ENCODE peak calls at places on chromosomes 7 and 10, in five cellular contexts. One of them, this sample, is unnamed.

GRCh38 chr7:136869006-136869961 is 832 bp downstream of the CHRM2 start:
- DNase-seq in Calu3: no peak
- DNase-seq in fibroblast of mammary gland: no peak
- DNase-seq in foreskin fibroblast: peak
- DNase-seq in CD8-positive, alpha-beta T cell: no peak
- DNase-seq in this sample: no peak

GRCh38 chr10:28248092-28248491 is 54.8 kb downstream of the MPP7 start:
- DNase-seq in Calu3: no peak
- DNase-seq in fibroblast of mammary gland: peak
- DNase-seq in foreskin fibroblast: peak
- DNase-seq in CD8-positive, alpha-beta T cell: no peak
- DNase-seq in this sample: peak

GRCh38 chr10:114176511-114176910 is 2.5 kb upstream of the CCDC186 start:
- DNase-seq in Calu3: no peak
- DNase-seq in fibroblast of mammary gland: no peak
- DNase-seq in foreskin fibroblast: no peak
- DNase-seq in CD8-positive, alpha-beta T cell: no peak
- DNase-seq in this sample: no peak

GRCh38 chr10:2953495-2953894 is 113.9 kb upstream of the PFKP start:
- DNase-seq in Calu3: no peak
- DNase-seq in fibroblast of mammary gland: peak
- DNase-seq in foreskin fibroblast: no peak
- DNase-seq in CD8-positive, alpha-beta T cell: no peak
- DNase-seq in this sample: peak

GRCh38 chr10:82206831-82207230 is 331.8 kb downstream of the NRG3 start:
- DNase-seq in Calu3: no peak
- DNase-seq in fibroblast of mammary gland: peak
- DNase-seq in foreskin fibroblast: peak
- DNase-seq in CD8-positive, alpha-beta T cell: no peak
- DNase-seq in this sample: no peak

GRCh38 chr7:102208826-102209225 is 77.8 kb upstream of the SH2B2 start:
- DNase-seq in Calu3: no peak
- DNase-seq in fibroblast of mammary gland: no peak
- DNase-seq in foreskin fibroblast: no peak
- DNase-seq in CD8-positive, alpha-beta T cell: no peak
- DNase-seq in this sample: no peak

GRCh38 chr7:154698726-154699291 is 304.1 kb downstream of the PAXIP1 start:
- DNase-seq in Calu3: no peak
- DNase-seq in fibroblast of mammary gland: no peak
- DNase-seq in foreskin fibroblast: no peak
- DNase-seq in CD8-positive, alpha-beta T cell: no peak
- DNase-seq in this sample: no peak

GRCh38 chr7:132836746-132837145 is 245.1 kb downstream of the CHCHD3 start:
- DNase-seq in Calu3: no peak
- DNase-seq in fibroblast of mammary gland: peak
- DNase-seq in foreskin fibroblast: peak
- DNase-seq in CD8-positive, alpha-beta T cell: no peak
- DNase-seq in this sample: peak

GRCh38 chr10:98444314-98445006 is 2.3 kb downstream of the HPS1 start:
- DNase-seq in Calu3: no peak
- DNase-seq in fibroblast of mammary gland: no peak
- DNase-seq in foreskin fibroblast: no peak
- DNase-seq in CD8-positive, alpha-beta T cell: no peak
- DNase-seq in this sample: no peak

GRCh38 chr10:132503581-132504421 is 33.8 kb upstream of the INPP5A start:
- DNase-seq in Calu3: no peak
- DNase-seq in fibroblast of mammary gland: no peak
- DNase-seq in foreskin fibroblast: no peak
- DNase-seq in CD8-positive, alpha-beta T cell: no peak
- DNase-seq in this sample: no peak

GRCh38 chr10:49220679-49221078 is 32.5 kb upstream of the TMEM273 start:
- DNase-seq in Calu3: no peak
- DNase-seq in fibroblast of mammary gland: no peak
- DNase-seq in foreskin fibroblast: no peak
- DNase-seq in CD8-positive, alpha-beta T cell: no peak
- DNase-seq in this sample: no peak

GRCh38 chr10:35641430-35642015 is 573 bp downstream of the FZD8 start:
- DNase-seq in Calu3: no peak
- DNase-seq in fibroblast of mammary gland: peak
- DNase-seq in foreskin fibroblast: peak
- DNase-seq in CD8-positive, alpha-beta T cell: no peak
- DNase-seq in this sample: peak

GRCh38 chr10:35451103-35452016 is 115.1 kb downstream of the CCNY start:
- DNase-seq in Calu3: no peak
- DNase-seq in fibroblast of mammary gland: peak
- DNase-seq in foreskin fibroblast: peak
- DNase-seq in CD8-positive, alpha-beta T cell: no peak
- DNase-seq in this sample: no peak

GRCh38 chr7:135812151-135812550 is 63.5 kb upstream of the FAM180A start:
- DNase-seq in Calu3: no peak
- DNase-seq in fibroblast of mammary gland: no peak
- DNase-seq in foreskin fibroblast: no peak
- DNase-seq in CD8-positive, alpha-beta T cell: no peak
- DNase-seq in this sample: no peak

GRCh38 chr7:142583424-142583823 is 165.8 kb upstream of the PRSS1 start:
- DNase-seq in Calu3: peak
- DNase-seq in fibroblast of mammary gland: peak
- DNase-seq in foreskin fibroblast: peak
- DNase-seq in CD8-positive, alpha-beta T cell: no peak
- DNase-seq in this sample: peak

GRCh38 chr7:80508440-80508839 is 3.4 kb downstream of the GNAT3 start:
- DNase-seq in Calu3: no peak
- DNase-seq in fibroblast of mammary gland: peak
- DNase-seq in foreskin fibroblast: peak
- DNase-seq in CD8-positive, alpha-beta T cell: no peak
- DNase-seq in this sample: no peak

GRCh38 chr10:101588879-101589278 is 758 bp downstream of the DPCD start:
- DNase-seq in Calu3: peak
- DNase-seq in fibroblast of mammary gland: peak
- DNase-seq in foreskin fibroblast: peak
- DNase-seq in CD8-positive, alpha-beta T cell: no peak
- DNase-seq in this sample: peak

GRCh38 chr7:105376901-105377533 is 11.7 kb downstream of the SRPK2 start:
- DNase-seq in Calu3: no peak
- DNase-seq in fibroblast of mammary gland: no peak
- DNase-seq in foreskin fibroblast: no peak
- DNase-seq in CD8-positive, alpha-beta T cell: no peak
- DNase-seq in this sample: no peak

GRCh38 chr10:34801066-34801738 is 13.9 kb downstream of the PARD3 start:
- DNase-seq in Calu3: no peak
- DNase-seq in fibroblast of mammary gland: peak
- DNase-seq in foreskin fibroblast: no peak
- DNase-seq in CD8-positive, alpha-beta T cell: no peak
- DNase-seq in this sample: peak

GRCh38 chr7:4613855-4614548 is 68.1 kb upstream of the FOXK1 start:
- DNase-seq in Calu3: no peak
- DNase-seq in fibroblast of mammary gland: peak
- DNase-seq in foreskin fibroblast: peak
- DNase-seq in CD8-positive, alpha-beta T cell: no peak
- DNase-seq in this sample: peak

GRCh38 chr7:150876817-150877526 is 24.7 kb downstream of the AOC1 start:
- DNase-seq in Calu3: peak
- DNase-seq in fibroblast of mammary gland: peak
- DNase-seq in foreskin fibroblast: peak
- DNase-seq in CD8-positive, alpha-beta T cell: peak
- DNase-seq in this sample: peak

GRCh38 chr10:121835376-121835775 is 92.5 kb downstream of the ATE1 start:
- DNase-seq in Calu3: no peak
- DNase-seq in fibroblast of mammary gland: no peak
- DNase-seq in foreskin fibroblast: no peak
- DNase-seq in CD8-positive, alpha-beta T cell: no peak
- DNase-seq in this sample: no peak

GRCh38 chr10:29634105-29634504 is 666 bp downstream of the SVIL start:
- DNase-seq in Calu3: no peak
- DNase-seq in fibroblast of mammary gland: no peak
- DNase-seq in foreskin fibroblast: no peak
- DNase-seq in CD8-positive, alpha-beta T cell: no peak
- DNase-seq in this sample: peak

GRCh38 chr7:27199820-27200760 is at the start of gene HOXA13:
- DNase-seq in Calu3: peak
- DNase-seq in fibroblast of mammary gland: peak
- DNase-seq in foreskin fibroblast: peak
- DNase-seq in CD8-positive, alpha-beta T cell: no peak
- DNase-seq in this sample: no peak

GRCh38 chr10:31897506-31897905 is 31.1 kb downstream of the ARHGAP12 start:
- DNase-seq in Calu3: no peak
- DNase-seq in fibroblast of mammary gland: peak
- DNase-seq in foreskin fibroblast: peak
- DNase-seq in CD8-positive, alpha-beta T cell: no peak
- DNase-seq in this sample: no peak

DNA sequence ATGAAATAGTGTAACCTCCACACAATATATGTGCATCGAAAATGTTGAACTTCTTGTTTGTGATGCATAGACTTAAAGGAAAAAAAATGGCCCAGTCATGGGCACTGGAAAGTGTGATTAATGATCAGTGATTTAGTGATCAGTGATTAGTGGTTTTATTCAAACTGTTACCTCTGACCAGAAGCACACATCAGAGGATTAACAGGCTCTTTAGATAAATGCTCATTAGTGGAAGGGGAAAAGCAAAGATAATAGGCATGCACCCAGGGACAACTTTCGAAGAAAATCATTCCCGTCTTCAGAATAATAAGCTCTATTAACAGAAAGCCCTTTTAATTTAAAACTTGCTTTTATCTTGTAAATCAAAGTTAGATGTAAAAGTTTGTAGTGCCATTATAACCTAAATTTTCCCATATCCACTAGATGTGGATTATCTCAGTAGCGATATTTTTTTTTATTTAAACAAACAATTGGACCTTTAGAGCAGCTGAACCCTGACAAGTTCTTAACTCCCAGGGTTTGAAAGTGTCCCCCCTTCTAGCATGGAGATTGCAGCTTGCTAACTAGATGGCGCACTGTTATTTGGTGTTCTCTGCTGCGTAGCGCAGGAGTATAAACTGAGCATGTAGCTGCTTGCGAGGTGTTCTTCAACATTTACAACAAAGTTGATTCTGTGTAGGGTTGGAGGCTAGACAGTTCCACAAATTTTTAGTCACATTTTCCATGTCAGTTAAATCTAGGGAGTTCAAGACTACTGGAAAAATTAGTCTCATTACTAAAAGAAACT is at the start of gene CREB5:
- DNase-seq in Calu3: no peak
- DNase-seq in fibroblast of mammary gland: peak
- DNase-seq in foreskin fibroblast: no peak
- DNase-seq in CD8-positive, alpha-beta T cell: no peak
- DNase-seq in this sample: peak
- TF ChIP-seq CTCF in Calu3: no peak
- TF ChIP-seq CTCF in fibroblast of mammary gland: peak
- TF ChIP-seq CTCF in foreskin fibroblast: peak
- TF ChIP-seq CTCF in CD8-positive, alpha-beta T cell: no peak
- TF ChIP-seq CTCF in this sample: peak

GRCh38 chr10:103660364-103661197 is 167.1 kb downstream of the NEURL1 start:
- DNase-seq in Calu3: peak
- DNase-seq in fibroblast of mammary gland: peak
- DNase-seq in foreskin fibroblast: peak
- DNase-seq in CD8-positive, alpha-beta T cell: no peak
- DNase-seq in this sample: no peak
- TF ChIP-seq CTCF in Calu3: no peak
- TF ChIP-seq CTCF in fibroblast of mammary gland: peak
- TF ChIP-seq CTCF in foreskin fibroblast: peak
- TF ChIP-seq CTCF in CD8-positive, alpha-beta T cell: no peak
- TF ChIP-seq CTCF in this sample: no peak

DNA sequence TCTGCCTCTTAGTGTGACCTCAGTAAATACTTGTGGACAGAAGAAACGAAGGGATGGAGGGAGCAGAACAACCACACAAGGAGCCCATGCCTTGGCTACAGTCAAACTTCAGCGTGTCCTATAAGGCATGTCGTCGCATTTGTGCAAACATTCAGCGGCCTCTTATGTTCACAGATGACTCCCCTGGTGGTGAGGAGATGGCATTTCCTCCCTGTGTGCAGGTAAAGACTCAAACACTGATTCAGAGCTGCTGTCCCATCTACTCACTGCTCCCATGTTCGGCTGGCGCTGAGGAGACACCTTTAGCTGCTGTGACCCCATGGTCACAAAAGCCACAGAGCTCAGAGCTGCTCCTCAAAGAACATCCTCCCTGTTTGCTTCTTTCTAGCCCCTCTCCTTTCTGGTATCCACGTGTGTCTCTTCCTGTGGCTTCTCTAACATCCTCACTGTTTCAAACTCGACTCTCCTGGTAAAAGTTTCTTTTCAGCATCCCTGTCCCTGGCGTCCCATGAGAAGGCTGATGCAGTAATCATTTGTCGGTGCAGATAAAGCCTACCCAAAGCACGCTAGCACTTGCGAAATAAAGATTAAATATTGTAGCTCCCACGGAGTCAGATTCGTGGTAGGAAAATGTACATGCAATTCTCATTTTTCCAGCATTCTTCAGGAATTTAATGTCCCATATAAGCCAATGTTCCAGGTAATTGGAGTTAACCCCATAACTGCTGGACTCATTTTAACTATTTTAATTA is 124.9 kb upstream of the NEBL start:
- DNase-seq in Calu3: no peak
- DNase-seq in fibroblast of mammary gland: no peak
- DNase-seq in foreskin fibroblast: no peak
- DNase-seq in CD8-positive, alpha-beta T cell: no peak
- DNase-seq in this sample: no peak
- TF ChIP-seq CTCF in Calu3: peak
- TF ChIP-seq CTCF in fibroblast of mammary gland: peak
- TF ChIP-seq CTCF in foreskin fibroblast: no peak
- TF ChIP-seq CTCF in CD8-positive, alpha-beta T cell: no peak
- TF ChIP-seq CTCF in this sample: no peak

GRCh38 chr7:128035712-128036111 is 4.5 kb upstream of the LRRC4 start:
- DNase-seq in Calu3: peak
- DNase-seq in fibroblast of mammary gland: no peak
- DNase-seq in foreskin fibroblast: peak
- DNase-seq in CD8-positive, alpha-beta T cell: no peak
- DNase-seq in this sample: no peak

GRCh38 chr7:128036226-128036940 is 5.1 kb upstream of the LRRC4 start:
- DNase-seq in Calu3: no peak
- DNase-seq in fibroblast of mammary gland: no peak
- DNase-seq in foreskin fibroblast: no peak
- DNase-seq in CD8-positive, alpha-beta T cell: no peak
- DNase-seq in this sample: no peak

GRCh38 chr7:128034830-128035229 is 3.6 kb upstream of the LRRC4 start:
- DNase-seq in Calu3: no peak
- DNase-seq in fibroblast of mammary gland: no peak
- DNase-seq in foreskin fibroblast: no peak
- DNase-seq in CD8-positive, alpha-beta T cell: no peak
- DNase-seq in this sample: no peak

GRCh38 chr7:128037880-128038619 is 6.8 kb upstream of the LRRC4 start:
- DNase-seq in Calu3: no peak
- DNase-seq in fibroblast of mammary gland: no peak
- DNase-seq in foreskin fibroblast: no peak
- DNase-seq in CD8-positive, alpha-beta T cell: no peak
- DNase-seq in this sample: no peak

DNA sequence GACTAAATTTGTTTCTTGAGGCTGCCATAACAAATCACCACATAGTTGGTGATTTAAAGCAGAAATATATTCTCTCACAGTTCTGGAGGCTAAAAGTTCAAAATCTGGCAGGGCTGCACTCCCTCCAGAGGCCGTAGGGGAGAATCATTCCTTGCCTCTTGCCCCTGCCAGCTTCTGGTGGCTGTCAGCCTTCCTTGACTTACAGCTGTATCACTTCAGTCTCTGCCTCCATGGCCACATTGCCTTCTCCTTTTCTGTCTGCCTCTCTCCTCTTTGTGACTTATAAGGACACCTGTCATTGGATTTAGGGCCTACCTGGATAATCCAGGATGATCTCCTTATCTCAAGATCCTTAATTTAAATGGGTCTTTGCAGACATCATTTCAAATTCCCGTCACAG is 5.8 kb upstream of the LRRC4 start:
- DNase-seq in Calu3: no peak
- DNase-seq in fibroblast of mammary gland: no peak
- DNase-seq in foreskin fibroblast: no peak
- DNase-seq in CD8-positive, alpha-beta T cell: no peak
- DNase-seq in this sample: no peak
- TF ChIP-seq CTCF in Calu3: no peak
- TF ChIP-seq CTCF in fibroblast of mammary gland: no peak
- TF ChIP-seq CTCF in foreskin fibroblast: no peak
- TF ChIP-seq CTCF in CD8-positive, alpha-beta T cell: no peak
- TF ChIP-seq CTCF in this sample: no peak